ENCODE peak calls at places on chromosomes 1 and 21, in eight cellular contexts. A, I, V, G, O, T, B and M are unnamed samples.

GRCh38 chr21:29215709-29216108 is 83.0 kb upstream of the BACH1 start:
- DNase-seq in G (no peak), V (no peak), I (no peak), A (peak), T (no peak), B (no peak), O (no peak), M (no peak)

GRCh38 chr1:151579436-151580225 is 32.2 kb upstream of the SNX27 start:
- DNase-seq in I (no peak), V (no peak), A (no peak), B (peak), G (no peak), T (no peak), O (no peak), M (no peak)

GRCh38 chr1:59511476-59512465 is 214.9 kb downstream of the FGGY start:
- DNase-seq in T (no peak), B (no peak), O (no peak), G (no peak), I (peak), A (no peak), V (no peak), M (no peak)

GRCh38 chr1:9244501-9245229 is 10.1 kb downstream of the H6PD start:
- DNase-seq in B (no peak), A (no peak), V (no peak), G (no peak), I (no peak), O (no peak), T (no peak), M (no peak)

GRCh38 chr1:23371987-23372386 is 2.4 kb upstream of the ZNF436 start:
- DNase-seq in A (no peak), B (no peak), V (no peak), G (no peak), O (no peak), I (no peak), T (no peak), M (no peak)

GRCh38 chr1:243798726-243799125 is 51.3 kb downstream of the AKT3 start:
- DNase-seq in V (no peak), A (peak), I (peak), G (no peak), T (no peak), B (no peak), O (no peak), M (no peak)

GRCh38 chr1:157096881-157097280 is 2.7 kb downstream of the ETV3L start:
- DNase-seq in T (no peak), V (no peak), A (no peak), O (no peak), G (no peak), I (no peak), B (no peak), M (no peak)

GRCh38 chr1:201379733-201380242 is 2.3 kb upstream of the TNNT2 start:
- DNase-seq in T (no peak), O (no peak), A (no peak), I (no peak), B (no peak), V (no peak), G (no peak), M (no peak)

GRCh38 chr1:94522304-94522703 is 19.3 kb downstream of the F3 start:
- DNase-seq in T (peak), G (no peak), V (no peak), O (no peak), B (no peak), I (no peak), A (no peak), M (no peak)

GRCh38 chr1:202287196-202287595 is 54.5 kb downstream of the UBE2T start:
- DNase-seq in T (no peak), A (no peak), I (no peak), B (no peak), V (no peak), G (no peak), O (no peak), M (no peak)

GRCh38 chr1:180643693-180644092 is 11.9 kb downstream of the XPR1 start:
- DNase-seq in T (peak), B (no peak), A (no peak), G (no peak), V (no peak), O (no peak), I (no peak), M (no peak)

GRCh38 chr21:45318146-45318555 is 30.5 kb upstream of the POFUT2 start:
- DNase-seq in V (no peak), A (no peak), B (no peak), I (no peak), G (no peak), O (no peak), T (no peak), M (no peak)

GRCh38 chr1:200738733-200739498 is at the start of gene CAMSAP2:
- DNase-seq in I (peak), V (peak), O (peak), T (peak), B (peak), G (peak), A (peak), M (peak)

GRCh38 chr1:235095938-235096562 is 32.6 kb downstream of the TOMM20 start:
- DNase-seq in T (no peak), V (no peak), I (no peak), O (no peak), G (no peak), B (no peak), A (no peak), M (no peak)

GRCh38 chr1:76959581-76959980 is 92.3 kb downstream of the ST6GALNAC5 start:
- DNase-seq in A (no peak), I (no peak), G (no peak), T (no peak), B (no peak), O (no peak), V (no peak), M (no peak)

GRCh38 chr1:31348449-31348848 is 24.4 kb downstream of the FABP3 start:
- DNase-seq in I (no peak), B (no peak), A (no peak), O (no peak), G (no peak), T (no peak), V (no peak), M (no peak)

GRCh38 chr1:183349201-183349711 is 68.9 kb downstream of the NMNAT2 start:
- DNase-seq in V (no peak), G (no peak), T (no peak), I (peak), O (no peak), B (peak), A (peak), M (no peak)

GRCh38 chr1:1599030-1599916 is 662 bp downstream of the FNDC10 start:
- DNase-seq in T (no peak), O (no peak), G (no peak), A (no peak), I (no peak), V (no peak), B (no peak), M (no peak)

GRCh38 chr1:3714284-3714741 is 37.9 kb upstream of the CCDC27 start:
- DNase-seq in V (no peak), B (peak), I (no peak), G (no peak), T (no peak), O (no peak), A (no peak), M (no peak)

GRCh38 chr21:29875873-29876272 is 63.9 kb downstream of the GRIK1 start:
- DNase-seq in O (no peak), V (no peak), T (no peak), B (no peak), G (no peak), I (no peak), A (no peak), M (no peak)